ENCODE peak calls at places on chromosomes 4 and X, in seven cellular contexts. One of them, this sample, is unnamed.
A peak's percentile ranks its signal among the peaks of the same experiment; 100 is the strongest.

GRCh38 chr4:104811727-104812126 is 317.0 kb upstream of the CXXC4 start:
- DNase-seq in mammary epithelial cell: no peak
- DNase-seq in astrocyte of the spinal cord: no peak
- DNase-seq in IMR-90: no peak
- DNase-seq in fibroblast of mammary gland: no peak
- DNase-seq in HFF-Myc: no peak
- DNase-seq in MCF 10A: no peak
- DNase-seq in this sample: no peak

GRCh38 chr4:176286728-176287127 is 17.7 kb upstream of the ASB5 start:
- DNase-seq in mammary epithelial cell: no peak
- DNase-seq in astrocyte of the spinal cord: no peak
- DNase-seq in IMR-90: peak; percentile 35
- DNase-seq in fibroblast of mammary gland: no peak
- DNase-seq in HFF-Myc: no peak
- DNase-seq in MCF 10A: no peak
- DNase-seq in this sample: no peak

GRCh38 chr4:176794151-176794550 is 1.4 kb upstream of the VEGFC start:
- DNase-seq in mammary epithelial cell: peak; percentile 89
- DNase-seq in astrocyte of the spinal cord: peak; percentile 90
- DNase-seq in IMR-90: peak; percentile 98
- DNase-seq in fibroblast of mammary gland: peak; percentile 97
- DNase-seq in HFF-Myc: peak; percentile 83
- DNase-seq in MCF 10A: peak; percentile 77
- DNase-seq in this sample: no peak

GRCh38 chrX:17597836-17598434 is 139.4 kb upstream of the SCML1 start:
- DNase-seq in mammary epithelial cell: no peak
- DNase-seq in astrocyte of the spinal cord: peak; percentile 69
- DNase-seq in IMR-90: no peak
- DNase-seq in fibroblast of mammary gland: peak; percentile 33
- DNase-seq in HFF-Myc: no peak
- DNase-seq in MCF 10A: peak; percentile 78
- DNase-seq in this sample: no peak

GRCh38 chrX:150581093-150581775 is 12.8 kb downstream of the MTM1 start:
- DNase-seq in mammary epithelial cell: peak; percentile 65
- DNase-seq in astrocyte of the spinal cord: peak; percentile 68
- DNase-seq in IMR-90: peak; percentile 83
- DNase-seq in fibroblast of mammary gland: peak; percentile 72
- DNase-seq in HFF-Myc: peak; percentile 35
- DNase-seq in MCF 10A: peak; percentile 69
- DNase-seq in this sample: no peak

GRCh38 chr4:110533940-110534339 is 58.0 kb downstream of the ENPEP start:
- DNase-seq in mammary epithelial cell: peak; percentile 89
- DNase-seq in astrocyte of the spinal cord: peak; percentile 98
- DNase-seq in IMR-90: peak; percentile 98
- DNase-seq in fibroblast of mammary gland: peak; percentile 99
- DNase-seq in HFF-Myc: peak; percentile 87
- DNase-seq in MCF 10A: peak; percentile 97
- DNase-seq in this sample: no peak

GRCh38 chr4:157674699-157675098 is 454.2 kb downstream of the GRIA2 start:
- DNase-seq in mammary epithelial cell: no peak
- DNase-seq in astrocyte of the spinal cord: no peak
- DNase-seq in IMR-90: no peak
- DNase-seq in fibroblast of mammary gland: no peak
- DNase-seq in HFF-Myc: no peak
- DNase-seq in MCF 10A: no peak
- DNase-seq in this sample: no peak

GRCh38 chr4:47704693-47705325 is 133.1 kb downstream of the CORIN start:
- DNase-seq in mammary epithelial cell: no peak
- DNase-seq in astrocyte of the spinal cord: peak; percentile 35
- DNase-seq in IMR-90: peak; percentile 37
- DNase-seq in fibroblast of mammary gland: peak; percentile 46
- DNase-seq in HFF-Myc: no peak
- DNase-seq in MCF 10A: peak; percentile 28
- DNase-seq in this sample: peak; percentile 15

GRCh38 chr4:140641105-140641555 is 72.4 kb upstream of the UCP1 start:
- DNase-seq in mammary epithelial cell: no peak
- DNase-seq in astrocyte of the spinal cord: no peak
- DNase-seq in IMR-90: no peak
- DNase-seq in fibroblast of mammary gland: no peak
- DNase-seq in HFF-Myc: no peak
- DNase-seq in MCF 10A: no peak
- DNase-seq in this sample: no peak

GRCh38 chr4:186627226-186627865 is 72.0 kb upstream of the MTNR1A start:
- DNase-seq in mammary epithelial cell: peak; percentile 65
- DNase-seq in astrocyte of the spinal cord: peak; percentile 49
- DNase-seq in IMR-90: peak; percentile 52
- DNase-seq in fibroblast of mammary gland: peak; percentile 16
- DNase-seq in HFF-Myc: no peak
- DNase-seq in MCF 10A: peak; percentile 26
- DNase-seq in this sample: no peak

GRCh38 chr4:155787113-155787710 is 28.4 kb downstream of the GUCY1B1 start:
- DNase-seq in mammary epithelial cell: peak; percentile 51
- DNase-seq in astrocyte of the spinal cord: peak; percentile 71
- DNase-seq in IMR-90: peak; percentile 70
- DNase-seq in fibroblast of mammary gland: peak; percentile 71
- DNase-seq in HFF-Myc: peak; percentile 27
- DNase-seq in MCF 10A: peak; percentile 73
- DNase-seq in this sample: peak; percentile 53

GRCh38 chr4:139523076-139523475 is 32.9 kb downstream of the SETD7 start:
- DNase-seq in mammary epithelial cell: peak; percentile 32
- DNase-seq in astrocyte of the spinal cord: peak; percentile 35
- DNase-seq in IMR-90: peak; percentile 40
- DNase-seq in fibroblast of mammary gland: no peak
- DNase-seq in HFF-Myc: no peak
- DNase-seq in MCF 10A: peak; percentile 24
- DNase-seq in this sample: no peak

GRCh38 chr4:57093816-57094481 is 16.2 kb downstream of the IGFBP7 start:
- DNase-seq in mammary epithelial cell: no peak
- DNase-seq in astrocyte of the spinal cord: no peak
- DNase-seq in IMR-90: no peak
- DNase-seq in fibroblast of mammary gland: no peak
- DNase-seq in HFF-Myc: no peak
- DNase-seq in MCF 10A: no peak
- DNase-seq in this sample: no peak

GRCh38 chr4:76697129-76697803 is 200.7 kb downstream of the SOWAHB start:
- DNase-seq in mammary epithelial cell: no peak
- DNase-seq in astrocyte of the spinal cord: no peak
- DNase-seq in IMR-90: no peak
- DNase-seq in fibroblast of mammary gland: no peak
- DNase-seq in HFF-Myc: no peak
- DNase-seq in MCF 10A: no peak
- DNase-seq in this sample: no peak

GRCh38 chrX:115183980-115184379 is 5.2 kb upstream of the RBMXL3 start:
- DNase-seq in mammary epithelial cell: no peak
- DNase-seq in astrocyte of the spinal cord: no peak
- DNase-seq in IMR-90: peak; percentile 79
- DNase-seq in fibroblast of mammary gland: peak; percentile 41
- DNase-seq in HFF-Myc: no peak
- DNase-seq in MCF 10A: no peak
- DNase-seq in this sample: no peak

GRCh38 chrX:8672176-8672575 is 59.8 kb downstream of the ANOS1 start:
- DNase-seq in mammary epithelial cell: no peak
- DNase-seq in astrocyte of the spinal cord: no peak
- DNase-seq in IMR-90: no peak
- DNase-seq in fibroblast of mammary gland: no peak
- DNase-seq in HFF-Myc: no peak
- DNase-seq in MCF 10A: no peak
- DNase-seq in this sample: no peak

GRCh38 chr4:68591204-68591603 is 15.1 kb upstream of the UGT2B17 start:
- DNase-seq in mammary epithelial cell: peak; percentile 62
- DNase-seq in astrocyte of the spinal cord: peak; percentile 0
- DNase-seq in IMR-90: no peak
- DNase-seq in fibroblast of mammary gland: no peak
- DNase-seq in HFF-Myc: no peak
- DNase-seq in MCF 10A: no peak
- DNase-seq in this sample: no peak

GRCh38 chr4:2804973-2805501 is 12.2 kb downstream of the SH3BP2 start:
- DNase-seq in mammary epithelial cell: no peak
- DNase-seq in astrocyte of the spinal cord: no peak
- DNase-seq in IMR-90: no peak
- DNase-seq in fibroblast of mammary gland: no peak
- DNase-seq in HFF-Myc: no peak
- DNase-seq in MCF 10A: no peak
- DNase-seq in this sample: no peak

GRCh38 chr4:38717604-38718003 is 53.6 kb downstream of the KLF3 start:
- DNase-seq in mammary epithelial cell: peak; percentile 66
- DNase-seq in astrocyte of the spinal cord: no peak
- DNase-seq in IMR-90: peak; percentile 31
- DNase-seq in fibroblast of mammary gland: peak; percentile 66
- DNase-seq in HFF-Myc: no peak
- DNase-seq in MCF 10A: no peak
- DNase-seq in this sample: no peak

GRCh38 chr4:188722911-188723310 is 583.7 kb downstream of the TRIML1 start:
- DNase-seq in mammary epithelial cell: no peak
- DNase-seq in astrocyte of the spinal cord: no peak
- DNase-seq in IMR-90: peak; percentile 22
- DNase-seq in fibroblast of mammary gland: no peak
- DNase-seq in HFF-Myc: peak; percentile 57
- DNase-seq in MCF 10A: no peak
- DNase-seq in this sample: no peak

DNA sequence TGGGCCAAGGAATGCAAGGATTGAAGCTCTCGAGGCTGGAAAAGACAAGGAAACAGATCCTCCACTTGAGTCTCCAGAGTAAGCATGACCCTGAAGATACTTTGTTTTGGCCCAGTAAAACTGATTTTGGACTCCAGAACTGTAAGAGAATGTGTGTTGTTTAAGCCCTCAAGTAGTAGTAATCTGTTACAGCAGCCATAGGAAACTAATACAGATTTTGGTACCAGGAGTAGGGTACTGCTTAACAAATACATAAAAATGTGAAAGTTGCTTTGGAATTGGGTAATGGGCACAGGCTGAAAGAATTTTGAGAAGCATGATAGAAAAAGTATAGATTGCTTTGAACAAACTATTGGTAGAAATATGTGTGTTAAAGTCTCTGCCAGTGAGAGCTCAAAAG is 17.4 kb upstream of the FRAS1 start:
- DNase-seq in mammary epithelial cell: no peak
- DNase-seq in astrocyte of the spinal cord: no peak
- DNase-seq in IMR-90: no peak
- DNase-seq in fibroblast of mammary gland: no peak
- DNase-seq in HFF-Myc: no peak
- DNase-seq in MCF 10A: no peak
- DNase-seq in this sample: no peak
- TF ChIP-seq CTCF in mammary epithelial cell: no peak
- TF ChIP-seq CTCF in astrocyte of the spinal cord: no peak
- TF ChIP-seq CTCF in IMR-90: no peak
- TF ChIP-seq CTCF in fibroblast of mammary gland: no peak
- TF ChIP-seq CTCF in HFF-Myc: no peak
- TF ChIP-seq CTCF in MCF 10A: no peak
- TF ChIP-seq CTCF in this sample: no peak

DNA sequence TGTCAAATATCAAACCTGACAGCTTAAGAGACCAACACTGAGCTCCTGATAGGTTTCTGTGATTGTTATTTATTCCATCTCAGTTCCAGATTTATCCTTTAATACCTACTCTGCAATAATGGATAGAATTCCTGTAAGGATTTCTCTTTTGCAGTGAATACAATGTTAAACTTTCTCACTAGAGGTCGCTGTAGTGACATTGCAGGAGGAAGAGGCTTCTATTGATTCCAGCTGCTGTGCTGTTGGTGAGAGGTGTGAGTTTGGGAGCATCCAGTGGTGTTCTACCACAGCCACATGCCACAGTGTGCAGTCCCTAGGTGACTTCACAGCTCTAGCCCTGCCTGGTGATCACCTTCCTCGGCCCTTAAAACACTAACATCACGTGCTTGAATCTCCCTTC is 34.6 kb upstream of the DCAF8L2 start:
- DNase-seq in mammary epithelial cell: peak; percentile 25
- DNase-seq in astrocyte of the spinal cord: peak; percentile 16
- DNase-seq in IMR-90: peak; percentile 40
- DNase-seq in fibroblast of mammary gland: peak; percentile 1
- DNase-seq in HFF-Myc: no peak
- DNase-seq in MCF 10A: peak; percentile 47
- DNase-seq in this sample: peak; percentile 2
- TF ChIP-seq CTCF in mammary epithelial cell: peak; percentile 65
- TF ChIP-seq CTCF in astrocyte of the spinal cord: peak; percentile 39
- TF ChIP-seq CTCF in IMR-90: peak; percentile 45
- TF ChIP-seq CTCF in fibroblast of mammary gland: peak; percentile 20
- TF ChIP-seq CTCF in HFF-Myc: no peak
- TF ChIP-seq CTCF in MCF 10A: peak; percentile 35
- TF ChIP-seq CTCF in this sample: no peak

DNA sequence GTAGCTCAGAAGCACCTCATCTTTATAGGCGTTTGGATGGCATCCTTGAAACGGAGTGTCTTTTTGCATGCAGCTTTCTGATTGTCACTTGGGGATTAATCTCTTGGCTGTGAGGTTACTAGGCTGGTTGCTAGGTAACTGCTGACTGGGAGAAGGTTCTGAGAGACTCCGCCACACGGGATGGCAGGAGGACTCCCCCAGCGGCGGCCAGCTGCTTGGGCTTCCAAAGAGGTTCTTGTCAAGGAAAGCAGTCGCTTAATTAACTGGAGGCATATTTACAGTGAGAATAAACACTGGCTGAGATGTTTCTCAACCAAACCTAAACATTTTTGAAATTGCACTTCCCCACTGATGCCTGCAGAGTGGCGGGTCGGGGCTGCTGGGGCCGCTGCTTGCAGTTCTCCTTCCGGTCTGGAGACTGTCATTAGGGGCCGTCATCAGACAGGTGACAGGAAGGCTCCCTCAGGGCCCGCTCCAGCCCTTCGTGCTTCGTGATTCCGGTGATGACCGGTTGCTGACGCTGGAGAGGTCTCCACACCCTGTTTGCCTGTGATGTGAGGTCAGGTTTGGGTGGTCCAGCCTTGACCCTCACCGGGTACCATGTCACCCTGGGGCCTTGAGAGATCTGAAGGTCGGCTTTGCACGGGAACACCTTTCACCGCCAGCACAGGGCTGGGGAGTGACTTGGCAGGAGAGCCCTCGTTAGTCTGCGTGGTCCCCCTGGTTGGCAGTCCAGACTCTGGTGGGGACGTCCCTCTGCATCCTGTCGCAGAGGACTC is 9.1 kb downstream of the NSG1 start:
- DNase-seq in mammary epithelial cell: no peak
- DNase-seq in astrocyte of the spinal cord: no peak
- DNase-seq in IMR-90: peak; percentile 53
- DNase-seq in fibroblast of mammary gland: peak; percentile 8
- DNase-seq in HFF-Myc: no peak
- DNase-seq in MCF 10A: no peak
- DNase-seq in this sample: no peak
- TF ChIP-seq CTCF in mammary epithelial cell: no peak
- TF ChIP-seq CTCF in astrocyte of the spinal cord: no peak
- TF ChIP-seq CTCF in IMR-90: peak; percentile 14
- TF ChIP-seq CTCF in fibroblast of mammary gland: no peak
- TF ChIP-seq CTCF in HFF-Myc: no peak
- TF ChIP-seq CTCF in MCF 10A: no peak
- TF ChIP-seq CTCF in this sample: no peak

DNA sequence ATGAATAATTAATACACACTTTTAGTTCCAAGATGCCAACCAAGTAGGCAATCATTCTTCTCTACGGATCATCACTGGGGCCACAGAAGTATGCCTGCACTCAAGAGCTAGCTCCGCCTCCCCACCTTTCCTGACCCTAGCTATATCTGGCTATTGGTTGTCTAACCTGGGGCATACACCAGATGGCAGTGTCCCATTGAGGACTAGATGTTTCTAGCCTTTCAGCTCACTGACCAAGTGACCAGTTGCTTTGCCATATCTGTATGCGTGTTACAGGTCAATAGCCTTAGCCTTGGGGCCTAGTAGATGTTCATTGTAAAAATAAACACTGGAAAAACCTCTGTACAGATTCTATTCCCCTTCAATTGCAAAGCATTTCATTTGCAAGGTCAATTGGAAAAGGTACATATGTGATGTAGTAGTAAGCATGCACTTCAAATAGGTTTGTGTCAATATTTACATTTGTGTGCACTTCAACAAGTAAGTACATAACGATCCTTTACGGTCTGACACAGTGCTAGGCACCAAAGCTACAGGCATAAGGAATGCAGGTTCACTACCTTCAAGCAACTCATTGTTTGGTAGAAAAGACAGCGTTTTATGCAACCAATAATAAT is 521.7 kb downstream of the PPARGC1A start:
- DNase-seq in mammary epithelial cell: no peak
- DNase-seq in astrocyte of the spinal cord: no peak
- DNase-seq in IMR-90: peak; percentile 1
- DNase-seq in fibroblast of mammary gland: no peak
- DNase-seq in HFF-Myc: no peak
- DNase-seq in MCF 10A: peak; percentile 65
- DNase-seq in this sample: no peak
- TF ChIP-seq CTCF in mammary epithelial cell: no peak
- TF ChIP-seq CTCF in astrocyte of the spinal cord: peak; percentile 2
- TF ChIP-seq CTCF in IMR-90: peak; percentile 12
- TF ChIP-seq CTCF in fibroblast of mammary gland: no peak
- TF ChIP-seq CTCF in HFF-Myc: no peak
- TF ChIP-seq CTCF in MCF 10A: peak; percentile 33
- TF ChIP-seq CTCF in this sample: no peak